ENCODE peak calls at places on chromosomes 3 and 15, in six cellular contexts. S is type B pancreatic cell, M is Calu3, N is fibroblast of the aortic adventitia, E is GM13976, U is kidney. I is an unnamed sample.

GRCh38 chr3:176078916-176079315 is 1118.4 kb downstream of the TBL1XR1 start:
- DNase-seq in S (no peak), N (no peak), E (no peak), U (no peak), M (no peak), I (no peak)

GRCh38 chr3:98733055-98733777 is 29.9 kb upstream of the ST3GAL6 start:
- DNase-seq in U (peak), S (no peak), N (peak), E (peak), M (peak), I (peak)

GRCh38 chr15:87362531-87362930 is 894.0 kb downstream of the NTRK3 start:
- DNase-seq in M (no peak), U (no peak), E (no peak), N (no peak), S (no peak), I (no peak)

GRCh38 chr3:45947361-45947760 is 4.1 kb downstream of the CXCR6 start:
- DNase-seq in N (no peak), M (no peak), E (no peak), U (no peak), S (no peak), I (no peak)

GRCh38 chr3:140904521-140904920 is 37.1 kb upstream of the SLC25A36 start:
- DNase-seq in U (no peak), E (no peak), S (no peak), N (no peak), M (no peak), I (no peak)

GRCh38 chr3:159189994-159190669 is 388.3 kb downstream of the MFSD1 start:
- DNase-seq in U (no peak), N (peak), S (no peak), M (no peak), E (no peak), I (peak)

GRCh38 chr3:19256313-19256712 is 108.0 kb downstream of the KCNH8 start:
- DNase-seq in E (no peak), S (no peak), M (no peak), U (no peak), N (no peak), I (no peak)

GRCh38 chr15:39153718-39154117 is 427.2 kb upstream of the THBS1 start:
- DNase-seq in M (peak), E (no peak), N (no peak), U (no peak), S (no peak), I (no peak)

GRCh38 chr15:89822951-89823701 is 8.5 kb upstream of the ANPEP start:
- DNase-seq in M (no peak), N (peak), U (no peak), E (no peak), S (no peak), I (no peak)

GRCh38 chr3:43077261-43077660 is 28.6 kb downstream of the POMGNT2 start:
- DNase-seq in S (no peak), E (no peak), N (no peak), M (no peak), U (no peak), I (no peak)

GRCh38 chr3:196431193-196432136 is 762 bp downstream of the UBXN7 start:
- DNase-seq in N (peak), M (peak), E (peak), U (peak), S (peak), I (peak)

GRCh38 chr3:45491344-45491743 is 103.0 kb downstream of the LARS2 start:
- DNase-seq in U (no peak), N (no peak), E (no peak), S (no peak), M (no peak), I (peak)

GRCh38 chr3:31197941-31198340 is 303.5 kb upstream of the GADL1 start:
- DNase-seq in S (no peak), U (no peak), M (no peak), N (peak), E (no peak), I (no peak)

GRCh38 chr15:35330921-35331320 is 215.0 kb downstream of the DPH6 start:
- DNase-seq in N (no peak), E (no peak), U (no peak), S (no peak), M (no peak), I (no peak)

GRCh38 chr3:125670352-125670751 is 75.1 kb upstream of the OSBPL11 start:
- DNase-seq in S (no peak), N (no peak), E (no peak), M (no peak), U (no peak), I (no peak)

GRCh38 chr3:134485075-134485536 is 679 bp downstream of the ANAPC13 start:
- DNase-seq in U (no peak), E (peak), S (no peak), N (peak), M (peak), I (peak)

DNA sequence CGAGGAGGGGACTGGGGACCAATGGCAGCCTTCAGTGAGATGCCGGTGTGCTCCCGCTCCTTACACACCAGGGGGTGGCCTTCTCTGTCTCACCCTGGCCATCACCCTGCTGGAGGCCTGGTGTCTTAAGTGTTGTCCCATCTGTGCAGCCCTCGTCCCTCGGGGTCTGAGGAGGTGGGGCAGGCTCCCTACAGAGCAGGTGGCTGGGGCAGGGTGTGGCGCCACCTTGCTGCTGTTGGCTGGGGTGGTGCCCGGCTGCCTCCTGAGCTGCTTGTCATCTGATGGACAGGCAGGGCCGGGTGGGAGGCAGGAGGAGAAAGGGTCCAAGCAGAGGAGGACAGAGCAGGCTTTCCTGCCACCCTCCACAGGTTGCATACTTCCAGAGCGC is 25.9 kb downstream of the PTPN23 start:
- DNase-seq in N (no peak), S (no peak), U (no peak), E (peak), M (no peak), I (no peak)
- TF ChIP-seq CTCF in N (no peak), S (no peak), U (no peak), E (no peak), M (no peak), I (no peak)

GRCh38 chr3:38245930-38246329 is 19.7 kb upstream of the SLC22A13 start:
- DNase-seq in N (no peak), S (no peak), M (no peak), U (no peak), E (no peak), I (no peak)

GRCh38 chr3:38250198-38250597 is 15.4 kb upstream of the SLC22A13 start:
- DNase-seq in N (no peak), U (no peak), S (no peak), E (no peak), M (no peak), I (no peak)

GRCh38 chr3:38251197-38251596 is 14.4 kb upstream of the SLC22A13 start:
- DNase-seq in S (no peak), U (no peak), N (no peak), E (no peak), M (no peak), I (no peak)

DNA sequence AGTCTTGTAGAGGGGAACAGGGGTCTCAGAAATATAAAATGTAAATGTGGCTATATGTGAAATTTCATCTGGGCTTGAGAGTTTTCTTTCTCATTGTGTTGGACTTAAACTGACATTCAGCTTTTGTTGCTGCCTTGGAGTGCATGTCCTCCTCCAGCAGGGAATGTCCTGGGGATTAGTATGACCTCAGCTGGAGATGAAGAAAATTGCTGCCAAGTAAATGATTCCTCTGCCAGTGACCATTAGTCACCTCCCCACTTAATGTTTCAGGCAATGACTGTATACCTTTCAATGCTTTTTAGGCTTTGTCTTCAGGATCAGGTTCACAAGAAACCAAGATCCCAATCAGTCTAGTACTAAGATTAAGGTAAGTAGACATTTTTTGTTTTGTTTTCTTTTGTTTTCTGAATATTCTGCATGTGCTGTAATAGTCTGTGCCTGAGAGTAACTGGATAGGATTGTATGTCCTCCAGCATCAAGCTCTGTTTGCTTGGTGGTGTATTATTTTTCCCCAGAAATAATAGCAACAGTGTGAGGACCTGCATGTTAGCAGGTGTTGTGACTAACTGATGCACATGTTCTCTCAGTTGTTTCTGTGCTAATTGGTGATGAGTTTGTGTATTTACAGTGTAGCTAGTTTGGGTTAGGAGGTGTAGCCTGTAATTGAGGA is 18.1 kb upstream of the SLC22A13 start:
- DNase-seq in S (no peak), E (no peak), M (peak), N (peak), U (no peak), I (peak)
- TF ChIP-seq CTCF in S (no peak), E (no peak), M (no peak), N (peak), U (peak), I (peak)

DNA sequence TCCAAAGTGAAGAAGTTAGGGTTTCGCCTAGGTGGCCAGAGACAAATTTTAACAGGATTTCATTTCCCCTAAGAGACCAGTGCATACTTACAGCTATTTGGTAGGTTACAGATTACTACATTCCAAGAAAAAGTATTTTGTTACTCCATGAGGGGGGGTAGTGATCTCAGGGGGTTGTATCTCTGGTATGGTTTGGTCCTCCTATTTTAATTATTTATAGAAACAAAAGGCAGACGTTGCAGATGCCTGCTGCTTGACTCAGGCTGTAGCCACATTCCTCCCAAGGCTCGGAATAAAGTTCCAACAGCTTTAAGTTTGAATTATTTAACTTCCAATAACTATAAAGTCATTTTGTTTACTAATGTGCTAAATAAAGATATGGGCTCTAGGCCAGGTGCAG is 1.3 kb upstream of the TRIM59 start:
- DNase-seq in E (no peak), N (peak), M (no peak), S (no peak), U (no peak), I (no peak)
- TF ChIP-seq CTCF in E (no peak), N (peak), M (no peak), S (no peak), U (no peak), I (no peak)

GRCh38 chr3:197878427-197878826 is 71.6 kb upstream of the RPL35A start:
- DNase-seq in U (no peak), E (peak), M (no peak), S (no peak), N (no peak), I (no peak)
- TF ChIP-seq CTCF in U (no peak), E (no peak), M (no peak), S (no peak), N (no peak), I (no peak)

DNA sequence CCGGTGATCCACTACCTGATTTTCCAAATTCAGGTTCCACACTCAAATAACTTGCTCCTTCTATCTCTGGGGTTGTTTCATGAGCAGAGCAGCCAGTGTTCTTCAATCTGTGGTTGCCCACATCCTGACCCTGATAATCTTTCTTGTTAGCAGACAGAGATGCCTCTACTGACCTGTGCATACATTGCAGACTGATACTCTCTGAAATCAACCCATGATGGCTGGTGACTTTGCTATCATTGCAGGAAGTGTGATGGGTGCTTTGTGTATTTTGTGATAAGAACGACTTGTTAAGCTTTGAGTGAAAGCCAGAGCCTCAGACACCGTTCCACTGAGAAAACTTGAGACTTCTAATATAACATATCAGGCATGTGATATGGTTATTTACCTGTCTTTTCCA is 39.9 kb downstream of the GATM start:
- DNase-seq in M (no peak), N (no peak), E (no peak), S (no peak), U (no peak), I (no peak)
- TF ChIP-seq CTCF in M (no peak), N (no peak), E (no peak), S (no peak), U (no peak), I (no peak)

GRCh38 chr15:70098170-70098460 is 398 bp upstream of the TLE3 start:
- DNase-seq in U (no peak), N (no peak), S (no peak), E (no peak), M (no peak), I (no peak)
- TF ChIP-seq CTCF in U (no peak), N (no peak), S (peak), E (no peak), M (no peak), I (no peak)

DNA sequence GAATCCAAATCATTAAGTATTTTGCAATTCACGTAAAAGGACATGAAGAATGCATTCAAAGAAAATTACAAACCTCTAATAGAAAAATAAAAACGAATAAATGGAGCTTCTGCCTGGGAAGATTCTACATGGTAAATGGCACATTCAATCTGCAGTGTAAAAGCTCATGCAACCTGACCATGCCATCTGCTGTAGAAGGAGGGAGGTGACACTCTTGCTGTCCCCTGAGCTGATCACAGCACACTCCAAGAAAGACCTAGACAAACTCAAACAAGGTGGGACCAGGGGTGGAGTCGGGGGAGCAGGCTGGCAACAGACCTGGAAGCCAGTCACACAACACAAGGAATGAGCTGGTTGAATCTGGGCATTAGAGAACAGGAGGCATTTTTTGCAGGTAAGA is 101.8 kb downstream of the BDH1 start:
- DNase-seq in N (peak), U (no peak), S (no peak), M (peak), E (peak), I (no peak)
- TF ChIP-seq CTCF in N (peak), U (no peak), S (no peak), M (no peak), E (peak), I (no peak)

I was measured in RWPE1.